ENCODE peak calls at places on chromosomes 7 and 10, in eight cellular contexts. One of them, this sample, is unnamed. For H3K4me1 and H3K9me3, the result is how much of the 10 kb centered on the place peaks cover.

GRCh38 chr10:103895458-103896186 is 22.4 kb downstream of the STN1 start:
- ATAC-seq in CD8-positive, alpha-beta T cell: no peak
- ATAC-seq in left lung: no peak
- ATAC-seq in Panc1: peak
- ATAC-seq in heart right ventricle: no peak
- ATAC-seq in PC-3: peak
- ATAC-seq in upper lobe of right lung: no peak
- ATAC-seq in pancreas: peak
- ATAC-seq in this sample: peak

GRCh38 chr10:9096288-9096687 is 1041.8 kb downstream of the GATA3 start:
- ATAC-seq in CD8-positive, alpha-beta T cell: peak
- ATAC-seq in left lung: no peak
- ATAC-seq in Panc1: no peak
- ATAC-seq in heart right ventricle: no peak
- ATAC-seq in PC-3: no peak
- ATAC-seq in upper lobe of right lung: no peak
- ATAC-seq in pancreas: no peak
- ATAC-seq in this sample: no peak

GRCh38 chr7:75546272-75547015 is 54.3 kb downstream of the SPDYE5 start:
- ATAC-seq in CD8-positive, alpha-beta T cell: no peak
- ATAC-seq in left lung: no peak
- ATAC-seq in Panc1: peak
- ATAC-seq in heart right ventricle: no peak
- ATAC-seq in PC-3: no peak
- ATAC-seq in upper lobe of right lung: no peak
- ATAC-seq in pancreas: no peak
- ATAC-seq in this sample: no peak

GRCh38 chr10:78342787-78343186 is 309.1 kb downstream of the RPS24 start:
- ATAC-seq in CD8-positive, alpha-beta T cell: no peak
- ATAC-seq in left lung: no peak
- ATAC-seq in Panc1: peak
- ATAC-seq in heart right ventricle: no peak
- ATAC-seq in PC-3: peak
- ATAC-seq in upper lobe of right lung: no peak
- ATAC-seq in pancreas: no peak
- ATAC-seq in this sample: no peak

GRCh38 chr10:78458983-78459638 is 425.4 kb downstream of the RPS24 start:
- ATAC-seq in CD8-positive, alpha-beta T cell: no peak
- ATAC-seq in left lung: peak
- ATAC-seq in Panc1: peak
- ATAC-seq in heart right ventricle: no peak
- ATAC-seq in PC-3: peak
- ATAC-seq in upper lobe of right lung: peak
- ATAC-seq in pancreas: peak
- ATAC-seq in this sample: no peak

GRCh38 chr7:104968648-104969047 is 45.4 kb upstream of the KMT2E start:
- ATAC-seq in CD8-positive, alpha-beta T cell: no peak
- ATAC-seq in left lung: no peak
- ATAC-seq in Panc1: no peak
- ATAC-seq in heart right ventricle: no peak
- ATAC-seq in PC-3: no peak
- ATAC-seq in upper lobe of right lung: no peak
- ATAC-seq in pancreas: no peak
- ATAC-seq in this sample: no peak

GRCh38 chr7:156002362-156003001 is 190.2 kb upstream of the SHH start:
- ATAC-seq in CD8-positive, alpha-beta T cell: peak
- ATAC-seq in left lung: no peak
- ATAC-seq in Panc1: no peak
- ATAC-seq in heart right ventricle: no peak
- ATAC-seq in PC-3: no peak
- ATAC-seq in upper lobe of right lung: no peak
- ATAC-seq in pancreas: no peak
- ATAC-seq in this sample: no peak

GRCh38 chr10:101894742-101895141 is 51.1 kb upstream of the KCNIP2 start:
- ATAC-seq in CD8-positive, alpha-beta T cell: no peak
- ATAC-seq in left lung: peak
- ATAC-seq in Panc1: no peak
- ATAC-seq in heart right ventricle: no peak
- ATAC-seq in PC-3: no peak
- ATAC-seq in upper lobe of right lung: no peak
- ATAC-seq in pancreas: no peak
- ATAC-seq in this sample: no peak

DNA sequence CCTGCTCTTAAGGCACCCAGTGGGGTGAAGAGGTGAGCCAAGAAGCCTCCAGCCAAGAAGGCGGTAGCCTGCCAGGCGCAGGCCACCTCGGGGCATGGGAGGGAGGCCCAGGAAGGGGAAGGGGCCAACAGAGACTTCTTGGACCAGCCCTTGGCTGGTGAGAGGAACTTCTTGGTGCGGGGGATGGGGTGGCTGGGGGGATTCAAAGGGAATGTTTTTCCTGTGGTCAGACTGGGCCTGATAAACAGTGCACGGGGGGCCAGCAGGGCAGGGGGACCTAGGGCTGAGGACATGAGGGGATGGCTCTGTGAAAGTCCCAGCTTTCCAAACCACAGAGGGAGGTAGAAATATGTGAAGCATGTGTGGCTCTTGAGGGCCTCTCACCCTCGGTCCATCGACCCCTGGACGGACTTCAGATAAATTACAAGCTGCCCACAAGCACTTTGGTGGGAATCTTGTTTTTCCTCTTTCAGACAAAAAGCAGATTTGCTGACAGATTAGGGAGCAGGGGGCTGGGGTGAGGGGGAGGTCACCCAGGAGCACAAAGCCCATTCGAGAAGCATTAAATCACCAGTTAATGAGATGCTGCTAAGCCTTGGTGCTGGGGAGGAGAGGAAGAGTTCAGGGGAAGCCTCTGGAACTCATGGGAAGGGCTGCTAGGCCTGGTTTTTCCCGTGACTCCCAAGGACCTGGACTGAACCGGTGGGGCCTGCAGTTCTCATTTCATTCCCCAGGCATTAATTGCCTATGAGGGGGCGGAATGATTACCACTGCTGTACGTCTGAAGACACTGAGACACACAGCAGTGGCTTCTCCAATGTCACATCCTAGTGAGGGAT is 11.3 kb downstream of the CRYGN start:
- ATAC-seq in CD8-positive, alpha-beta T cell: no peak
- ATAC-seq in left lung: peak
- ATAC-seq in Panc1: no peak
- ATAC-seq in heart right ventricle: peak
- ATAC-seq in PC-3: no peak
- ATAC-seq in upper lobe of right lung: peak
- ATAC-seq in pancreas: no peak
- ATAC-seq in this sample: no peak
- H3K27ac ChIP-seq in CD8-positive, alpha-beta T cell: no peak
- H3K27ac ChIP-seq in left lung: no peak
- H3K27ac ChIP-seq in Panc1: peak
- H3K27ac ChIP-seq in heart right ventricle: no peak
- H3K27ac ChIP-seq in PC-3: no peak
- H3K27ac ChIP-seq in upper lobe of right lung: peak
- H3K27ac ChIP-seq in pancreas: no peak
- H3K27ac ChIP-seq in this sample: peak

DNA sequence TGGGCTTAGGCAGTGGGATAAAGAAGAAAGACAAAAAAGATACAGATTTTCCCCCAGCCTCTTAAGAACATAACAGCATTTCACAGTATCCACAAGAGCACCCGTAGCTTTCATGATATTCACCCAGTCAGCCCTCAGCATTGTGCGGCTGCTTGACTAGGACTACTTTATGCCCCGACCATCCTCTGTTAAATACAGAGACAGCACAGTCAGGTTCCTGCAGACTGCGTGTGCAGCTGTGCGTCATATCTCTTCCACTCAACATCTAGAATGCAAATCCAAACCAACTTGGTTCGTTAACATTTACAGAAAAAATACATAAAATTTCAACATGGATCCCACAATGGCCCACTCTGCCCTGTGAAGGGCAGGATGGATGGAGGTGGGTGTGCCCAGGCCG is 33.8 kb downstream of the PIK3AP1 start:
- ATAC-seq in CD8-positive, alpha-beta T cell: no peak
- ATAC-seq in left lung: no peak
- ATAC-seq in Panc1: no peak
- ATAC-seq in heart right ventricle: no peak
- ATAC-seq in PC-3: no peak
- ATAC-seq in upper lobe of right lung: no peak
- ATAC-seq in pancreas: no peak
- ATAC-seq in this sample: no peak
- H3K4me1 ChIP-seq in CD8-positive, alpha-beta T cell: under half
- H3K4me1 ChIP-seq in left lung: half or more
- H3K4me1 ChIP-seq in Panc1: under half
- H3K4me1 ChIP-seq in heart right ventricle: under half
- H3K4me1 ChIP-seq in PC-3: under half
- H3K4me1 ChIP-seq in upper lobe of right lung: under half
- H3K4me1 ChIP-seq in pancreas: under half
- H3K4me1 ChIP-seq in this sample: under half

GRCh38 chr10:110324805-110325280 is 20.1 kb upstream of the SMNDC1 start:
- ATAC-seq in CD8-positive, alpha-beta T cell: no peak
- ATAC-seq in left lung: no peak
- ATAC-seq in Panc1: no peak
- ATAC-seq in heart right ventricle: no peak
- ATAC-seq in PC-3: no peak
- ATAC-seq in upper lobe of right lung: no peak
- ATAC-seq in pancreas: no peak
- ATAC-seq in this sample: no peak

GRCh38 chr10:110326351-110327032 is 21.8 kb upstream of the SMNDC1 start:
- ATAC-seq in CD8-positive, alpha-beta T cell: no peak
- ATAC-seq in left lung: peak
- ATAC-seq in Panc1: no peak
- ATAC-seq in heart right ventricle: no peak
- ATAC-seq in PC-3: peak
- ATAC-seq in upper lobe of right lung: no peak
- ATAC-seq in pancreas: no peak
- ATAC-seq in this sample: no peak

GRCh38 chr10:110323503-110323902 is 18.8 kb upstream of the SMNDC1 start:
- ATAC-seq in CD8-positive, alpha-beta T cell: no peak
- ATAC-seq in left lung: no peak
- ATAC-seq in Panc1: peak
- ATAC-seq in heart right ventricle: no peak
- ATAC-seq in PC-3: peak
- ATAC-seq in upper lobe of right lung: no peak
- ATAC-seq in pancreas: no peak
- ATAC-seq in this sample: no peak

GRCh38 chr10:110321869-110322620 is 17.3 kb upstream of the SMNDC1 start:
- ATAC-seq in CD8-positive, alpha-beta T cell: no peak
- ATAC-seq in left lung: no peak
- ATAC-seq in Panc1: no peak
- ATAC-seq in heart right ventricle: no peak
- ATAC-seq in PC-3: no peak
- ATAC-seq in upper lobe of right lung: no peak
- ATAC-seq in pancreas: no peak
- ATAC-seq in this sample: no peak

DNA sequence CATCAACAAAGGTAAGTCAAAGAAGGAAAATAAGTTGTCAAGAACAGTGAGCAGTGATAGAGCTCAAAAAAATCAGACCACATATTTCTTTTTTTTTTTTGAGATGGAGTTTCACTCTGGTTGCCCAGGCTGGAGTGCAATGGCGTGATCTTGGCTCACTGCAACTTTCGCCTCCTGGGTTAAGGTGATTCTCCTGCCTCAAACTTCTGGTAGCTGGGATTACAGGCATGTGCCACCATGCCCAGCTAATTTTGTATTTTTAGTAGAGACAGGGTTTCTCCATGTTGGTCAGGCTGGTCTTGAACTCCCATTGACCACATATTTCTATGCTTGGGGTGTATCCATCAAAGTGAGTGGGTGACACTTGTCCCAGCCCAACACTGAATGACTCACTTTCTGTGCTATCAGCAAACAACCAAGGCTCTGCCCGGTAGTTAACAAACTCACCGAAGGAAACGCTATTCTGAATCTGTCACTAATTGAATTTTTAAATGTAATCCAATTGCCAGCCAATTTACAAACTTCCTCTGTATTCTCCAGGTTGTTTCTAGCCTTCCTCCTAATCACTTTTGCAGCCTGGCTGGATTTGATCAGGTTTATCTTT is 19.6 kb upstream of the SMNDC1 start:
- ATAC-seq in CD8-positive, alpha-beta T cell: no peak
- ATAC-seq in left lung: no peak
- ATAC-seq in Panc1: no peak
- ATAC-seq in heart right ventricle: no peak
- ATAC-seq in PC-3: no peak
- ATAC-seq in upper lobe of right lung: no peak
- ATAC-seq in pancreas: no peak
- ATAC-seq in this sample: no peak
- H3K9me3 ChIP-seq in CD8-positive, alpha-beta T cell: under half
- H3K9me3 ChIP-seq in left lung: under half
- H3K9me3 ChIP-seq in Panc1: under half
- H3K9me3 ChIP-seq in heart right ventricle: under half
- H3K9me3 ChIP-seq in PC-3: under half
- H3K9me3 ChIP-seq in upper lobe of right lung: under half
- H3K9me3 ChIP-seq in pancreas: under half
- H3K9me3 ChIP-seq in this sample: under half

GRCh38 chr10:118769898-118770600 is 15.3 kb upstream of the CACUL1 start:
- ATAC-seq in CD8-positive, alpha-beta T cell: no peak
- ATAC-seq in left lung: no peak
- ATAC-seq in Panc1: no peak
- ATAC-seq in heart right ventricle: no peak
- ATAC-seq in PC-3: no peak
- ATAC-seq in upper lobe of right lung: no peak
- ATAC-seq in pancreas: no peak
- ATAC-seq in this sample: no peak

GRCh38 chr10:118764195-118764594 is 9.4 kb upstream of the CACUL1 start:
- ATAC-seq in CD8-positive, alpha-beta T cell: no peak
- ATAC-seq in left lung: no peak
- ATAC-seq in Panc1: no peak
- ATAC-seq in heart right ventricle: no peak
- ATAC-seq in PC-3: no peak
- ATAC-seq in upper lobe of right lung: no peak
- ATAC-seq in pancreas: no peak
- ATAC-seq in this sample: no peak

GRCh38 chr10:118773041-118773440 is 18.3 kb upstream of the CACUL1 start:
- ATAC-seq in CD8-positive, alpha-beta T cell: no peak
- ATAC-seq in left lung: no peak
- ATAC-seq in Panc1: no peak
- ATAC-seq in heart right ventricle: no peak
- ATAC-seq in PC-3: no peak
- ATAC-seq in upper lobe of right lung: no peak
- ATAC-seq in pancreas: no peak
- ATAC-seq in this sample: no peak

GRCh38 chr10:118767297-118768040 is 12.7 kb upstream of the CACUL1 start:
- ATAC-seq in CD8-positive, alpha-beta T cell: no peak
- ATAC-seq in left lung: no peak
- ATAC-seq in Panc1: no peak
- ATAC-seq in heart right ventricle: no peak
- ATAC-seq in PC-3: no peak
- ATAC-seq in upper lobe of right lung: no peak
- ATAC-seq in pancreas: no peak
- ATAC-seq in this sample: no peak

DNA sequence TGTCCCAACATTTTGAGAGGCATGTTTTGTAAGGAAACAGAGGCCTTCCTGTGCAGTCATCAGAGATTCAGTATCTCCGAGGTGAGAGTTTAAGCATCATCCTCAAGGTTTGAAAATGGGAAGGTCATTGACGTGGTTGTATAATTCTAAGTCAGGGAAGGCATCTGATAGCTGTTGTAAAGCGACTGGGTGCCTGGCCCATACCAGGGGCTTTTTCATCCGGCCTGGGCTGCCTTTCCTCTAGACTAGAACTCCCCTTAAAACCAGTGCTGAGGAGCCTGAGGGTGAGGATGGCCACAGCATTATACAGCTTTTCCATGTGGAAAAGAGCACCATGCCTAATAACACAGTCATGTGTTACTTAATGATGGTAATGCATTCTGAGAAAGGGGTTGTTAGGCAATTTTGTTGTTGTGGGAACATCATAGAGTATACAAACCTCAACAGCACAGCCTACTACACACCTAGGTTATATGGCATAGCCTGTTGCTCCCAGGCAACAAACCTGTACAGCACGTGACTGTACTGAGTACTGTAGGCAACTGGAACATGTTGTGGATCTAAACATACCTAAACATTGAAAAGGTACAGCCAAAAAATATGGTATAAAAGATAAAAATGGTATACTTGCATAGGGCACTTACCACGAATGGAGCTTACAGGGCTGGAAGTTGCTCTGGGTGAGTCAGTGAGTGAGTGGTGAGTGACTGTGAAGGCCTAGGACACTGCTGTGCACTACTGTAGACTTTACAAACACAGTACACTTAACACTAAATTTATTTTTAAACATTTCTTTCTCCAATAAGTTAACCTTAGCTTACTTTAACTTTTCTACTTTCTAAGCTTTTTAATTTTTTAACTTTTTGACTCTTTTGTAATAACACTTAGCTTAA is 13.5 kb upstream of the CACUL1 start:
- ATAC-seq in CD8-positive, alpha-beta T cell: no peak
- ATAC-seq in left lung: no peak
- ATAC-seq in Panc1: no peak
- ATAC-seq in heart right ventricle: no peak
- ATAC-seq in PC-3: no peak
- ATAC-seq in upper lobe of right lung: no peak
- ATAC-seq in pancreas: no peak
- ATAC-seq in this sample: no peak
- H3K27ac ChIP-seq in CD8-positive, alpha-beta T cell: no peak
- H3K27ac ChIP-seq in left lung: no peak
- H3K27ac ChIP-seq in Panc1: no peak
- H3K27ac ChIP-seq in heart right ventricle: no peak
- H3K27ac ChIP-seq in PC-3: no peak
- H3K27ac ChIP-seq in upper lobe of right lung: no peak
- H3K27ac ChIP-seq in pancreas: no peak
- H3K27ac ChIP-seq in this sample: no peak